ENCODE peak calls at places on chromosome 1, in nine cellular contexts. C is T-helper 17 cell; E is stimulated activated CD8-positive, alpha-beta memory T cell treated with anti-CD3 and anti-CD28 coated beads, Interleukin-7, amount 100 ng/mL, for 4 hours; Z is neuronal stem cell; S is lower leg skin; R is mesothelial cell of epicardium; W is GOT3; T is AG04450; P is GM12891. F is an unnamed sample.

GRCh38 chr1:110542730-110543129 is 23.8 kb upstream of the KCNA10 start:
- DNase-seq in C (no peak), E (no peak), Z (peak), S (no peak), R (no peak), W (no peak), T (no peak), P (no peak), F (no peak)

GRCh38 chr1:187038789-187039188 is 210.0 kb downstream of the PLA2G4A start:
- DNase-seq in C (no peak), E (no peak), Z (no peak), S (no peak), R (no peak), W (no peak), T (peak), P (no peak), F (no peak)

GRCh38 chr1:82106672-82107071 is 305.9 kb downstream of the ADGRL2 start:
- DNase-seq in C (no peak), E (no peak), Z (no peak), S (no peak), R (no peak), W (no peak), T (no peak), P (no peak), F (no peak)

GRCh38 chr1:24970926-24971530 is 41.0 kb upstream of the RUNX3 start:
- DNase-seq in C (no peak), E (peak), Z (no peak), S (no peak), R (no peak), W (no peak), T (no peak), P (no peak), F (no peak)

GRCh38 chr1:110673197-110673701 is 1.5 kb downstream of the KCNA3 start:
- DNase-seq in C (no peak), E (no peak), Z (no peak), S (no peak), R (no peak), W (no peak), T (no peak), P (no peak), F (no peak)

GRCh38 chr1:223711173-223711572 is 1.2 kb upstream of the CAPN2 start:
- DNase-seq in C (no peak), E (no peak), Z (no peak), S (peak), R (no peak), W (no peak), T (no peak), P (no peak), F (no peak)

GRCh38 chr1:175192630-175193338 is at the start of gene KIAA0040:
- DNase-seq in C (peak), E (peak), Z (peak), S (peak), R (peak), W (no peak), T (no peak), P (peak), F (no peak)

GRCh38 chr1:228940526-228940925 is 205.2 kb downstream of the RHOU start:
- DNase-seq in C (no peak), E (no peak), Z (no peak), S (peak), R (no peak), W (no peak), T (no peak), P (no peak), F (no peak)

GRCh38 chr1:71600023-71600422 is 519.2 kb upstream of the ZRANB2 start:
- DNase-seq in C (no peak), E (no peak), Z (no peak), S (no peak), R (no peak), W (no peak), T (no peak), P (no peak), F (no peak)

GRCh38 chr1:184150776-184151531 is 99.4 kb downstream of the TSEN15 start:
- DNase-seq in C (no peak), E (no peak), Z (no peak), S (peak), R (no peak), W (no peak), T (no peak), P (no peak), F (no peak)

GRCh38 chr1:153475282-153475681 is 14.8 kb upstream of the S100A7 start:
- DNase-seq in C (no peak), E (no peak), Z (no peak), S (no peak), R (no peak), W (no peak), T (no peak), P (no peak), F (no peak)

GRCh38 chr1:227889863-227890405 is 57.8 kb downstream of the WNT9A start:
- DNase-seq in C (no peak), E (no peak), Z (no peak), S (peak), R (no peak), W (no peak), T (no peak), P (no peak), F (no peak)

GRCh38 chr1:169844941-169845608 is 48.6 kb downstream of the SCYL3 start:
- DNase-seq in C (no peak), E (no peak), Z (no peak), S (no peak), R (no peak), W (no peak), T (no peak), P (no peak), F (no peak)

GRCh38 chr1:233796146-233796798 is 108.2 kb upstream of the SLC35F3 start:
- DNase-seq in C (no peak), E (no peak), Z (no peak), S (no peak), R (no peak), W (no peak), T (no peak), P (no peak), F (no peak)

GRCh38 chr1:147052677-147053076 is 114.6 kb downstream of the NBPF12 start:
- DNase-seq in C (no peak), E (no peak), Z (no peak), S (no peak), R (no peak), W (no peak), T (no peak), P (no peak), F (no peak)

GRCh38 chr1:40742363-40743061 is 41.1 kb upstream of the KCNQ4 start:
- DNase-seq in C (no peak), E (no peak), Z (no peak), S (no peak), R (no peak), W (no peak), T (no peak), P (no peak), F (no peak)

GRCh38 chr1:242205622-242206489 is 207.0 kb upstream of the MAP1LC3C start:
- DNase-seq in C (no peak), E (no peak), Z (no peak), S (no peak), R (no peak), W (no peak), T (no peak), P (no peak), F (no peak)

GRCh38 chr1:234921266-234922062 is 207.2 kb downstream of the TOMM20 start:
- DNase-seq in C (no peak), E (no peak), Z (no peak), S (peak), R (no peak), W (no peak), T (no peak), P (no peak), F (no peak)

GRCh38 chr1:41698916-41699860 is 214.7 kb upstream of the EDN2 start:
- DNase-seq in C (no peak), E (peak), Z (no peak), S (no peak), R (no peak), W (no peak), T (no peak), P (no peak), F (no peak)

GRCh38 chr1:86741947-86742572 is 37.7 kb downstream of the SH3GLB1 start:
- DNase-seq in C (no peak), E (no peak), Z (peak), S (no peak), R (no peak), W (no peak), T (no peak), P (no peak), F (no peak)

GRCh38 chr1:7885513-7886298 is 32.8 kb upstream of the UTS2 start:
- DNase-seq in C (no peak), E (no peak), Z (no peak), S (peak), R (no peak), W (no peak), T (no peak), P (no peak), F (no peak)

GRCh38 chr1:152878042-152878441 is at the start of gene SMCP:
- DNase-seq in C (no peak), E (no peak), Z (no peak), S (no peak), R (no peak), W (no peak), T (no peak), P (no peak), F (no peak)

GRCh38 chr1:77594366-77595112 is 87.9 kb downstream of the ZZZ3 start:
- DNase-seq in C (no peak), E (no peak), Z (no peak), S (no peak), R (no peak), W (no peak), T (no peak), P (no peak), F (no peak)

GRCh38 chr1:235739124-235739523 is 89.5 kb upstream of the GNG4 start:
- DNase-seq in C (no peak), E (no peak), Z (no peak), S (no peak), R (no peak), W (no peak), T (peak), P (no peak), F (no peak)

GRCh38 chr1:202632241-202632640 is 78.0 kb downstream of the SYT2 start:
- DNase-seq in C (no peak), E (no peak), Z (no peak), S (no peak), R (no peak), W (no peak), T (no peak), P (no peak), F (no peak)

GRCh38 chr1:219710529-219711194 is 97.8 kb upstream of the ZC3H11B start:
- DNase-seq in C (no peak), E (no peak), Z (no peak), S (no peak), R (no peak), W (no peak), T (peak), P (no peak), F (peak)

F was measured in brain pericyte.